ENCODE peak calls at places on chromosomes 1 and 21, in five cellular contexts. O is lower lobe of right lung, C is neural progenitor cell, P is IMR-90, K is epithelial cell of esophagus. V is an unnamed sample.
A peak's percentile ranks its signal among the peaks of the same experiment; 100 is the strongest.

GRCh38 chr1:161258439-161259386 is at the start of gene PCP4L1:
- DNase-seq in O (peak; percentile 68), C (peak; percentile 92), P (peak; percentile 33), K (peak; percentile 71), V (no peak)

GRCh38 chr1:224786533-224787249 is 142.8 kb upstream of the DNAH14 start:
- DNase-seq in O (no peak), C (no peak), P (peak; percentile 4), K (peak; percentile 61), V (no peak)

GRCh38 chr21:46411691-46412090 is 47.0 kb upstream of the DIP2A start:
- DNase-seq in O (peak; percentile 28), C (no peak), P (no peak), K (no peak), V (no peak)

GRCh38 chr1:2920421-2921015 is 100.7 kb upstream of the ACTRT2 start:
- DNase-seq in O (no peak), C (no peak), P (no peak), K (no peak), V (no peak)

GRCh38 chr1:41891403-41891896 is 27.3 kb downstream of the HIVEP3 start:
- DNase-seq in O (peak; percentile 60), C (peak; percentile 39), P (peak; percentile 54), K (no peak), V (no peak)

GRCh38 chr1:202998836-202999750 is 8.1 kb upstream of the TMEM183A start:
- DNase-seq in O (no peak), C (peak; percentile 72), P (peak; percentile 52), K (peak; percentile 65), V (peak; percentile 17)

GRCh38 chr1:89287182-89288050 is 14.8 kb upstream of the GBP5 start:
- DNase-seq in O (no peak), C (no peak), P (no peak), K (no peak), V (no peak)

GRCh38 chr1:2555634-2556276 is 416 bp upstream of the TNFRSF14 start:
- DNase-seq in O (peak; percentile 93), C (no peak), P (no peak), K (no peak), V (no peak)

GRCh38 chr1:28921286-28921869 is 7.0 kb downstream of the EPB41 start:
- DNase-seq in O (no peak), C (no peak), P (peak; percentile 11), K (peak; percentile 60), V (no peak)

GRCh38 chr1:210272666-210273065 is 40.1 kb downstream of the SERTAD4 start:
- DNase-seq in O (no peak), C (peak; percentile 42), P (no peak), K (no peak), V (no peak)

GRCh38 chr1:165253818-165254254 is 102.7 kb downstream of the LMX1A start:
- DNase-seq in O (no peak), C (peak; percentile 40), P (no peak), K (no peak), V (no peak)

GRCh38 chr1:17858027-17858426 is 102.9 kb downstream of the ACTL8 start:
- DNase-seq in O (no peak), C (no peak), P (peak; percentile 42), K (no peak), V (no peak)

GRCh38 chr1:93221913-93222312 is 41.4 kb downstream of the CCDC18 start:
- DNase-seq in O (no peak), C (no peak), P (peak; percentile 20), K (peak; percentile 82), V (no peak)

GRCh38 chr1:45009956-45010854 is 919 bp downstream of the HECTD3 start:
- DNase-seq in O (peak; percentile 58), C (no peak), P (no peak), K (peak; percentile 61), V (no peak)

GRCh38 chr21:46605759-46606426 is 1.0 kb upstream of the S100B start:
- DNase-seq in O (peak; percentile 81), C (no peak), P (no peak), K (no peak), V (no peak)

GRCh38 chr1:179079113-179079761 is 2.6 kb upstream of the TOR3A start:
- DNase-seq in O (no peak), C (peak; percentile 77), P (peak; percentile 81), K (peak; percentile 78), V (no peak)

GRCh38 chr21:41589620-41590175 is 81.7 kb upstream of the TMPRSS2 start:
- DNase-seq in O (no peak), C (no peak), P (no peak), K (no peak), V (no peak)

GRCh38 chr1:32199717-32200072 is 700 bp upstream of the CCDC28B start:
- DNase-seq in O (no peak), C (peak; percentile 21), P (peak; percentile 26), K (no peak), V (no peak)

GRCh38 chr1:111358964-111359363 is 68.3 kb downstream of the CHIA start:
- DNase-seq in O (no peak), C (no peak), P (no peak), K (no peak), V (no peak)

GRCh38 chr21:45323487-45324380 is 36.0 kb upstream of the POFUT2 start:
- DNase-seq in O (peak; percentile 38), C (no peak), P (peak; percentile 39), K (no peak), V (peak; percentile 39)

GRCh38 chr1:14878951-14879350 is 274.6 kb upstream of the TMEM51 start:
- DNase-seq in O (no peak), C (no peak), P (no peak), K (no peak), V (no peak)

GRCh38 chr1:27872059-27872801 is at the start of gene THEMIS2:
- DNase-seq in O (peak; percentile 82), C (peak; percentile 89), P (no peak), K (peak; percentile 60), V (no peak)

GRCh38 chr1:115052454-115053083 is 22.9 kb downstream of the TSHB start:
- DNase-seq in O (no peak), C (peak; percentile 80), P (peak; percentile 33), K (peak; percentile 80), V (no peak)

GRCh38 chr21:27079807-27080206 is 112.9 kb upstream of the ADAMTS5 start:
- DNase-seq in O (no peak), C (no peak), P (peak; percentile 10), K (no peak), V (no peak)

GRCh38 chr1:218996362-218996761 is 177.3 kb upstream of the LYPLAL1 start:
- DNase-seq in O (no peak), C (no peak), P (no peak), K (peak; percentile 9), V (no peak)

DNA sequence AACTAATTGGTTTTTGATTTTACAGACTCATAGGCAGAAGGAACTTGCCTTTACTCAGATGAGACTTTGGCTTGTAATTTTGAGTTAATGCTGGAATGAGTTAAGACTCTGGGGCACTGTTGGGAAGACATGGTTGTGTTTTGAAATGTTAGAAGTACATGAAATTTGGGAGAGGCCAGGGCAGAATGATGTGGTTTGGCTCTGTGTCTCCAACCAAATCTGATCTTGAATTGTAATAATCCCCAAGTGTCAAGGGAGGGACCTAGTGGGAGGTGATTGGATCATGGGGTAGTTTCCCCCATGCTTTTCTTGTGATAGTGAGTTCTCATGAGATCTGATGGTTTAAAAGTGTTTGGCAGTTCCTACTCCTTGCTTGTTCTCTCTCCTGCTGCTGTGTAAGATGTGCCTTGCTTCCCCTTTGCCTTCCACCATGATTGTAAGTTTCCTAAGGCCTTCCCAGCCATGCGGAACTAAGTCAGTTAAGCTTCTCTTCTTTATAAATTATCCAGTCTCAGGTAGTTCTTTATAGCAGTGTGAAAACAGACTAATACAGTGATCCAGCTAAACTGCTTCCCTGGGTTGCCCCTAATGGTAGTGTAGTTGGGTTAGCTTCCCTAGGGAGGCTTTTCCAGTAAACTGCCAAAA is 10.2 kb downstream of the CPT2 start:
- DNase-seq in O (no peak), C (no peak), P (no peak), K (no peak), V (no peak)
- H3K4me3 ChIP-seq in O (no peak overlapping the region), C (no peak overlapping the region), P (no peak overlapping the region), K (no peak overlapping the region), V (no peak overlapping the region)

GRCh38 chr1:37596182-37596667 is 488 bp upstream of the GNL2 start:
- DNase-seq in O (no peak), C (no peak), P (no peak), K (no peak), V (no peak)
- H3K4me3 ChIP-seq in O (peak overlapping the region; percentile 82), C (peak overlapping the region; percentile 69), P (peak overlapping the region; percentile 80), K (peak overlapping the region; percentile 85), V (peak overlapping the region; percentile 78)

GRCh38 chr1:67405473-67406245 is 24.5 kb downstream of the SERBP1 start:
- DNase-seq in O (no peak), C (no peak), P (no peak), K (no peak), V (no peak)
- H3K4me3 ChIP-seq in O (no peak overlapping the region), C (no peak overlapping the region), P (no peak overlapping the region), K (no peak overlapping the region), V (no peak overlapping the region)

GRCh38 chr1:43979261-43979527 is 184 bp downstream of the B4GALT2 start:
- DNase-seq in O (no peak), C (no peak), P (no peak), K (no peak), V (no peak)
- H3K4me3 ChIP-seq in O (peak overlapping the region; percentile 80), C (peak overlapping the region; percentile 89), P (peak overlapping the region; percentile 72), K (peak overlapping the region; percentile 60), V (peak overlapping the region; percentile 82)

GRCh38 chr1:247295274-247295684 is 36.4 kb downstream of the ZNF496 start:
- DNase-seq in O (no peak), C (peak; percentile 41), P (peak; percentile 58), K (no peak), V (no peak)

GRCh38 chr1:247291835-247292561 is 36.1 kb downstream of the VN1R5 start:
- DNase-seq in O (no peak), C (no peak), P (no peak), K (no peak), V (no peak)

GRCh38 chr1:247295746-247296145 is 35.9 kb downstream of the ZNF496 start:
- DNase-seq in O (no peak), C (no peak), P (peak; percentile 17), K (no peak), V (no peak)

GRCh38 chr1:247293047-247293446 is 37.2 kb downstream of the VN1R5 start:
- DNase-seq in O (no peak), C (peak; percentile 27), P (peak; percentile 72), K (no peak), V (no peak)

GRCh38 chr1:247294282-247294681 is 37.4 kb downstream of the ZNF496 start:
- DNase-seq in O (no peak), C (no peak), P (peak; percentile 94), K (peak; percentile 39), V (no peak)
- H3K4me3 ChIP-seq in O (no peak overlapping the region), C (no peak overlapping the region), P (no peak overlapping the region), K (no peak overlapping the region), V (no peak overlapping the region)